ENCODE peak calls at places on chromosomes 2 and 18, in seven cellular contexts. E is HCT116, F is SK-N-SH, G is K562, M is GM12878, Y is HepG2, B is H1. O is an unnamed sample.

GRCh38 chr2:126909366-126909765 is 10.7 kb downstream of the TEX51 start:
- DNase-seq in E (no peak), F (no peak), G (no peak), M (no peak), Y (no peak), B (peak), O (no peak)

GRCh38 chr2:42360493-42360889 is 526 bp downstream of the COX7A2L start:
- DNase-seq in E (no peak), F (no peak), G (no peak), M (no peak), Y (no peak), B (no peak), O (no peak)

GRCh38 chr2:188571543-188571942 is 279.9 kb downstream of the GULP1 start:
- DNase-seq in E (no peak), F (no peak), G (no peak), M (no peak), Y (no peak), B (no peak), O (no peak)

GRCh38 chr2:4258563-4258962 is 555.2 kb downstream of the DCDC2C start:
- DNase-seq in E (no peak), F (no peak), G (no peak), M (no peak), Y (peak), B (no peak), O (no peak)

GRCh38 chr18:80108122-80108536 is 933 bp upstream of the ADNP2 start:
- DNase-seq in E (no peak), F (no peak), G (no peak), M (no peak), Y (no peak), B (no peak), O (no peak)

GRCh38 chr18:3649135-3649558 is 199.2 kb downstream of the TGIF1 start:
- DNase-seq in E (no peak), F (no peak), G (no peak), M (no peak), Y (no peak), B (no peak), O (no peak)

GRCh38 chr2:10165282-10165681 is 42.7 kb downstream of the RRM2 start:
- DNase-seq in E (no peak), F (peak), G (no peak), M (no peak), Y (no peak), B (no peak), O (no peak)

GRCh38 chr2:171563301-171563700 is 41.0 kb downstream of the CYBRD1 start:
- DNase-seq in E (no peak), F (no peak), G (no peak), M (no peak), Y (no peak), B (no peak), O (no peak)

GRCh38 chr2:219912530-219912929 is 285.1 kb downstream of the SLC4A3 start:
- DNase-seq in E (no peak), F (no peak), G (no peak), M (no peak), Y (no peak), B (no peak), O (peak)

GRCh38 chr2:226131299-226131784 is 668.3 kb downstream of the IRS1 start:
- DNase-seq in E (no peak), F (no peak), G (no peak), M (no peak), Y (no peak), B (no peak), O (peak)
- TF ChIP-seq JUND in E (peak), F (no peak), G (no peak), M (no peak), Y (no peak), B (no peak), O (no peak)

GRCh38 chr2:214265991-214266489 is 144.8 kb upstream of the VWC2L start:
- DNase-seq in E (no peak), F (no peak), G (no peak), M (no peak), Y (no peak), B (no peak), O (no peak)
- TF ChIP-seq JUND in E (no peak), F (no peak), G (no peak), M (no peak), Y (no peak), B (no peak), O (no peak)

DNA sequence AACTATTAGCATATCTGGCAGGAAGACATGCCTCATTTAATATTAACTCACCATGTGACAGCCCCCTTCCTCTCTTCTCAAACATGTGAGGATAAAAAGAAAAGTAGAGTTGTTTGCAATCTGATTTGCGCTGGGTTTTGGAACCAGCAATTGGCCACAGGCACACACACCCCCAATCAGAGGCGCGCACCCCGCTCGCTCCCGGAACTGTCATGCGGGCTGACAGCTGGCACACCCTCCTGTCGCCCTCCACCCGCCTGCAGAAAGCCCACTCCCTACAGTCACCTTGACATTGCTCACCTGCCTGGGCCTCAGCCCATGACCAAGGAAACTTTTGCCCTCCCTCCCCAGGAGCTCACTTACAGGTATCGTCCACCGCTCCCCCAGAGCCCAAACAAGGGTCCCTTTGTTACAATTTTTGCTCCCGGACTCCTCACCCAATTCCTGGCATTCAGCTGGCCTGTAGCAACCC is 1.1 kb downstream of the COBLL1 start:
- DNase-seq in E (no peak), F (no peak), G (no peak), M (no peak), Y (peak), B (peak), O (peak)
- TF ChIP-seq JUND in E (no peak), F (no peak), G (no peak), M (no peak), Y (no peak), B (no peak), O (no peak)

GRCh38 chr18:21134895-21135294 is 23.3 kb upstream of the ROCK1 start:
- DNase-seq in E (no peak), F (peak), G (no peak), M (no peak), Y (no peak), B (no peak), O (peak)
- TF ChIP-seq JUND in E (no peak), F (no peak), G (no peak), M (no peak), Y (no peak), B (no peak), O (no peak)

GRCh38 chr2:21356857-21357255 is 233.1 kb downstream of the TDRD15 start:
- DNase-seq in E (no peak), F (peak), G (no peak), M (no peak), Y (no peak), B (no peak), O (no peak)

GRCh38 chr2:21361406-21361805 is 237.6 kb downstream of the TDRD15 start:
- DNase-seq in E (no peak), F (no peak), G (no peak), M (no peak), Y (no peak), B (no peak), O (no peak)

GRCh38 chr2:21354113-21354679 is 230.4 kb downstream of the TDRD15 start:
- DNase-seq in E (no peak), F (no peak), G (no peak), M (no peak), Y (peak), B (no peak), O (no peak)

GRCh38 chr2:21358971-21359370 is 235.2 kb downstream of the TDRD15 start:
- DNase-seq in E (no peak), F (no peak), G (no peak), M (no peak), Y (no peak), B (no peak), O (no peak)

DNA sequence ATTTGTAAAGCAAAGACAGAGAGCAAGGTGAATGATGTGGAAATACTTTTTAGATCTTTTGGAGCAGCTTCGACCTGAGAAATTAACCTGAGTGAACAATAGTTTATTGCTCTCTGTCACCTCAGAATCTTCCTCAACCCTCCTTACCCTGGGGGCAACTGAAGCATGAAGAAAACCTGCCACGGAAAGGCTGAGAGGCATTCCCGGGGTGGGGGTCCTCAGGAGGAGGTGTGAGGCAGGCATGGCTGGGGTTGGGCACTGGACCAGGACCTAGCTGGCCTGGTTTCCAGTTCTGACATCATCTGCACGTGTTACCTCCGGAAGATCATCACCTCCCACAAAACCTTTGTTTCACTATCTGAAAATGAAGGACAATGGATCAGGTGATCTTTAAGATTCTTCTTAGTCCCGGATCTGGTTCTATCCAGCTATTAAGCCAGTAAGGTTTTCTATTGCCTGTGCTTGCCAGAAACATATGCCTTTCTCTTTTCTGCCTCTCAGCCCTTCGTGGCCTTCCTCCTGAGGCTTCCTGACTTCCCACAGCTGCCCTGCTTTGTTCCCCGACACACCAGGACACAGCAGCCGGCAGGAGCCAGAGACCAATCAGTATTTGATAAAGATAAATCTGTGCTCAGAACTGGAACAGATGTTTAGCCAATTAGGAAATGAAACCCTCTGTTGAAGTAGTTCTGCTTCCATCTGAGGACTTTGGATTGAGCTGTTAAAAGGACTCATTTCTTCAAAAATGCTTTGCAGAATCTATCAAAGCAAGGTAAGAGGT is 232.5 kb downstream of the TDRD15 start:
- DNase-seq in E (no peak), F (peak), G (no peak), M (no peak), Y (no peak), B (no peak), O (no peak)
- TF ChIP-seq JUND in E (no peak), F (no peak), G (no peak), M (no peak), Y (no peak), B (no peak), O (no peak)

GRCh38 chr2:241673797-241674725 is 12.6 kb downstream of the DTYMK start:
- DNase-seq in E (no peak), F (peak), G (peak), M (no peak), Y (peak), B (peak), O (no peak)
- TF ChIP-seq JUND in E (no peak), F (no peak), G (no peak), M (no peak), Y (no peak), B (no peak), O (no peak)